ENCODE peak calls at places on chromosome 2, in four cellular contexts. W is fibroblast of lung, P is GM23338, B is epithelial cell of proximal tubule. L is an unnamed sample.

GRCh38 chr2:178844269-178844668 is 37.0 kb upstream of the TTN start:
- DNase-seq in W (peak), P (no peak), B (no peak), L (no peak)

GRCh38 chr2:221204699-221205098 is 367.4 kb downstream of the EPHA4 start:
- DNase-seq in W (peak), P (no peak), B (no peak), L (no peak)

GRCh38 chr2:205700331-205701132 is 18.2 kb downstream of the NRP2 start:
- DNase-seq in W (peak), P (no peak), B (peak), L (peak)

GRCh38 chr2:239903210-239903609 is 121.9 kb downstream of the NDUFA10 start:
- DNase-seq in W (no peak), P (no peak), B (no peak), L (no peak)

GRCh38 chr2:216765810-216766259 is 70.5 kb upstream of the IGFBP5 start:
- DNase-seq in W (no peak), P (peak), B (no peak), L (no peak)

GRCh38 chr2:227471924-227472264 is at the start of gene AGFG1:
- DNase-seq in W (peak), P (peak), B (no peak), L (peak)

GRCh38 chr2:31980674-31981356 is 30.0 kb downstream of the MEMO1 start:
- DNase-seq in W (peak), P (peak), B (no peak), L (peak)

GRCh38 chr2:73006969-73007710 is 64.4 kb downstream of the SFXN5 start:
- DNase-seq in W (peak), P (no peak), B (no peak), L (no peak)

GRCh38 chr2:142463047-142463446 is 332.2 kb upstream of the LRP1B start:
- DNase-seq in W (no peak), P (no peak), B (no peak), L (no peak)
- H3K4me3 ChIP-seq in W (no peak), P (no peak), B (no peak), L (no peak)

DNA sequence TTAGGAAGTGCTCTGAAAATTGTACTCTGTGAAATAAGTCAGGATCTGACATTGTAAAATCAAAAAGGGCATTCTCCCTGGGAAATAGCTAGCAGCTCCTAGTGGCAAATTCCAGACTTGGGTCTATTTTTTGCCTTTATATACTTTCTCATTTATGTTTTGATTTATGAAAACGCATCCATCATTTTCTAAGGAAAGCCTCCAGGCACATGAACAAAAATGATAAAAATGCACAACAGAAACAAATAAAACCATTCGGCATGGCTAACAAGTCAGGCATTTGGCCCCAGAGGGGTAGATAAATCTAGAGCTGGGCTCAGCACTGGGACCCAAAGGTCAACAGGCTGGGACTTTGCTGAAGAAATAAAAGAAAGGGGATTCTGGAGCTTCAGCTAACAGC is 167.0 kb downstream of the BCL11A start:
- DNase-seq in W (no peak), P (no peak), B (no peak), L (no peak)
- TF ChIP-seq CTCF in W (no peak), P (no peak), B (no peak), L (no peak)

GRCh38 chr2:110679865-110680264 is 2.0 kb upstream of the BUB1 start:
- DNase-seq in W (no peak), P (no peak), B (no peak), L (no peak)

GRCh38 chr2:110677530-110678456 is at the start of gene BUB1:
- DNase-seq in W (peak), P (peak), B (peak), L (peak)

GRCh38 chr2:110677080-110677479 is 783 bp downstream of the BUB1 start:
- DNase-seq in W (no peak), P (no peak), B (no peak), L (no peak)

GRCh38 chr2:110678457-110679336 is 834 bp upstream of the BUB1 start:
- DNase-seq in W (peak), P (peak), B (no peak), L (no peak)

DNA sequence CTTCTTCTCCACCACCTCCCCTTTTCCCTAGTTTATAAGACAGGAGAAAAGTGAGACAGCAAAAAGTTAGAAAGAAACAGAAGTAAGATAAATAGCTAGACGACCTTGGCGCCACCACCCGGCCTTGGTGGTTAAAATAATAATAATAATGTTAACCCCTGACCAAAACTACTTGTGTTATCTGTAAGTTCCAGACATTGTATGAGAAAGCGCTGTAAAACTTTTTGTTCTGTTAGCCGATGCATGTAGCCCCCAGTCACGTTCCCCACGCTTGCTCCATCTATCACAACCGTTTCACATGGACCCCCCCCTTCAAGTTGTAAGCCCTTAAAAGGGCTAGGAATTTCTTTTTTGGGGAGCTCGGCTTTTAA is 1.5 kb upstream of the BUB1 start:
- DNase-seq in W (peak), P (no peak), B (no peak), L (no peak)
- H3K4me3 ChIP-seq in W (peak), P (peak), B (peak), L (peak)

DNA sequence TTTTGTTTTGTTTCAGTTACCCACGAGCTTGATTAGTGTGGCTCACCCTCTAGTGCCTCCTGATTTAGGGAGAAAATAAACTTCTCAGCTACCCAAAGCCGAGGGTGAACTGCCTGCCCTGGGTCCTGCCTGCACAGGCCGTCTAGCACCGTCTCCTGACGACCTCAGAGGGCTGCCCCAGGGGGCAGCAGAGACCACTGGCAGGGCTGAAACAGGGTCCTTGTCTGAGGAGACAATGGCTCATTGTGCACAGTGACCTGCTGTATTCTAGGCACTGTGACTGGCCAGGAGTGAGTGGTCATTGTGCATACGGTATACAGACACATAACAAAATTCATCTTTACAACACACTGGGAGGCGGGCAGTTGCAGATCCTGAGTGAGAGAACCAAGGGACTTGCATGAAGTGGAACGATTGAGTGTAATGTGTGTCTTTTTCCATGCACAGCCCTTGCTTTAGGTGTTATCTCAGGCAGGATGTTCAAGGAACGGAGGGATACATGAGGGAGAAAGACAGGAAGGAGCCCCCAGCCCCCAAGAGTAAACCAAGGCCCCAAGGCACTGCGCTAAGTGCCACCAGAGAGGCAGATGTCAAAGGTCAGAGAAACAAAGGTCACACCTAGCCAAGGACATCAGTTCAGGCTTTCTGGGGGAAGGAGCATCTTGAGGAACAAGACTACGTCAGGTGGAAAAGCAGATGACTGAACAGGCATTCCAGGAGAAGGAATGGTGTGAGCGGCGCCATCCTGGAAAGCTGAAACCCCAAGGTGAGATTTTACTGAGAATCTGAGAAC is 421.3 kb downstream of the LPIN1 start:
- DNase-seq in W (no peak), P (peak), B (no peak), L (no peak)
- TF ChIP-seq CTCF in W (no peak), P (peak), B (no peak), L (no peak)

L was measured in foreskin fibroblast.